ENCODE peak calls at places on chromosomes 7 and 10, in nine cellular contexts. One of them, this sample, is unnamed. For H3K4me1, the result is how much of the 10 kb centered on the place peaks cover.

GRCh38 chr10:95513941-95514392 is 47.2 kb downstream of the SORBS1 start:
- DNase-seq in mammary epithelial cell: peak
- DNase-seq in naive thymus-derived CD4-positive, alpha-beta T cell: no peak
- DNase-seq in CD8-positive, alpha-beta T cell: no peak
- DNase-seq in tibial nerve: no peak
- DNase-seq in body of pancreas: peak
- DNase-seq in colonic mucosa: no peak
- DNase-seq in HCT116: no peak
- DNase-seq in PC-3: peak
- DNase-seq in this sample: no peak

GRCh38 chr7:101374990-101375389 is 12.3 kb downstream of the COL26A1 start:
- DNase-seq in tibial nerve: no peak
- DNase-seq in naive thymus-derived CD4-positive, alpha-beta T cell: no peak
- DNase-seq in mammary epithelial cell: no peak
- DNase-seq in CD8-positive, alpha-beta T cell: no peak
- DNase-seq in colonic mucosa: no peak
- DNase-seq in HCT116: no peak
- DNase-seq in body of pancreas: no peak
- DNase-seq in PC-3: no peak
- DNase-seq in this sample: no peak

GRCh38 chr7:144761493-144761892 is 74.4 kb downstream of the TPK1 start:
- DNase-seq in PC-3: no peak
- DNase-seq in CD8-positive, alpha-beta T cell: no peak
- DNase-seq in mammary epithelial cell: no peak
- DNase-seq in tibial nerve: no peak
- DNase-seq in body of pancreas: no peak
- DNase-seq in colonic mucosa: no peak
- DNase-seq in naive thymus-derived CD4-positive, alpha-beta T cell: no peak
- DNase-seq in HCT116: no peak
- DNase-seq in this sample: no peak

GRCh38 chr7:34720289-34720688 is 62.3 kb downstream of the NPSR1 start:
- DNase-seq in PC-3: no peak
- DNase-seq in HCT116: no peak
- DNase-seq in naive thymus-derived CD4-positive, alpha-beta T cell: no peak
- DNase-seq in colonic mucosa: no peak
- DNase-seq in tibial nerve: no peak
- DNase-seq in body of pancreas: no peak
- DNase-seq in mammary epithelial cell: no peak
- DNase-seq in CD8-positive, alpha-beta T cell: no peak
- DNase-seq in this sample: no peak

GRCh38 chr10:103281753-103282152 is 4.8 kb downstream of the INA start:
- DNase-seq in PC-3: no peak
- DNase-seq in CD8-positive, alpha-beta T cell: no peak
- DNase-seq in naive thymus-derived CD4-positive, alpha-beta T cell: no peak
- DNase-seq in colonic mucosa: no peak
- DNase-seq in tibial nerve: no peak
- DNase-seq in HCT116: no peak
- DNase-seq in body of pancreas: peak
- DNase-seq in mammary epithelial cell: no peak
- DNase-seq in this sample: peak

GRCh38 chr10:44925224-44925623 is 14.1 kb downstream of the TMEM72 start:
- DNase-seq in HCT116: no peak
- DNase-seq in PC-3: peak
- DNase-seq in mammary epithelial cell: no peak
- DNase-seq in colonic mucosa: no peak
- DNase-seq in tibial nerve: no peak
- DNase-seq in naive thymus-derived CD4-positive, alpha-beta T cell: no peak
- DNase-seq in body of pancreas: no peak
- DNase-seq in CD8-positive, alpha-beta T cell: no peak
- DNase-seq in this sample: peak

GRCh38 chr7:2219606-2220005 is 13.1 kb downstream of the MAD1L1 start:
- DNase-seq in body of pancreas: no peak
- DNase-seq in CD8-positive, alpha-beta T cell: no peak
- DNase-seq in tibial nerve: no peak
- DNase-seq in HCT116: no peak
- DNase-seq in PC-3: no peak
- DNase-seq in mammary epithelial cell: no peak
- DNase-seq in naive thymus-derived CD4-positive, alpha-beta T cell: no peak
- DNase-seq in colonic mucosa: no peak
- DNase-seq in this sample: no peak

GRCh38 chr7:144436500-144436899 is 33.0 kb upstream of the NOBOX start:
- DNase-seq in HCT116: no peak
- DNase-seq in mammary epithelial cell: no peak
- DNase-seq in naive thymus-derived CD4-positive, alpha-beta T cell: no peak
- DNase-seq in PC-3: no peak
- DNase-seq in tibial nerve: no peak
- DNase-seq in body of pancreas: no peak
- DNase-seq in CD8-positive, alpha-beta T cell: no peak
- DNase-seq in colonic mucosa: no peak
- DNase-seq in this sample: no peak

GRCh38 chr10:102420443-102420809 is 210 bp upstream of the FBXL15 start:
- DNase-seq in colonic mucosa: peak
- DNase-seq in mammary epithelial cell: no peak
- DNase-seq in CD8-positive, alpha-beta T cell: peak
- DNase-seq in naive thymus-derived CD4-positive, alpha-beta T cell: no peak
- DNase-seq in PC-3: peak
- DNase-seq in HCT116: no peak
- DNase-seq in tibial nerve: no peak
- DNase-seq in body of pancreas: peak
- DNase-seq in this sample: no peak

GRCh38 chr10:60820093-60820769 is 42.0 kb downstream of the CDK1 start:
- DNase-seq in tibial nerve: no peak
- DNase-seq in colonic mucosa: no peak
- DNase-seq in HCT116: no peak
- DNase-seq in mammary epithelial cell: no peak
- DNase-seq in naive thymus-derived CD4-positive, alpha-beta T cell: no peak
- DNase-seq in CD8-positive, alpha-beta T cell: no peak
- DNase-seq in body of pancreas: no peak
- DNase-seq in PC-3: peak
- DNase-seq in this sample: no peak

GRCh38 chr10:34760606-34761005 is 54.5 kb downstream of the PARD3 start:
- DNase-seq in mammary epithelial cell: peak
- DNase-seq in tibial nerve: no peak
- DNase-seq in HCT116: peak
- DNase-seq in CD8-positive, alpha-beta T cell: no peak
- DNase-seq in PC-3: peak
- DNase-seq in colonic mucosa: no peak
- DNase-seq in body of pancreas: no peak
- DNase-seq in naive thymus-derived CD4-positive, alpha-beta T cell: no peak
- DNase-seq in this sample: no peak

GRCh38 chr10:109889867-109890266 is 33.4 kb downstream of the XPNPEP1 start:
- DNase-seq in naive thymus-derived CD4-positive, alpha-beta T cell: no peak
- DNase-seq in HCT116: no peak
- DNase-seq in CD8-positive, alpha-beta T cell: no peak
- DNase-seq in colonic mucosa: no peak
- DNase-seq in tibial nerve: no peak
- DNase-seq in mammary epithelial cell: peak
- DNase-seq in PC-3: peak
- DNase-seq in body of pancreas: no peak
- DNase-seq in this sample: peak

GRCh38 chr7:137480824-137481365 is 137.4 kb upstream of the PTN start:
- DNase-seq in naive thymus-derived CD4-positive, alpha-beta T cell: no peak
- DNase-seq in CD8-positive, alpha-beta T cell: no peak
- DNase-seq in colonic mucosa: no peak
- DNase-seq in body of pancreas: no peak
- DNase-seq in HCT116: no peak
- DNase-seq in mammary epithelial cell: no peak
- DNase-seq in PC-3: no peak
- DNase-seq in tibial nerve: no peak
- DNase-seq in this sample: no peak

GRCh38 chr10:79344502-79345195 is 2.6 kb upstream of the PPIF start:
- DNase-seq in body of pancreas: peak
- DNase-seq in CD8-positive, alpha-beta T cell: no peak
- DNase-seq in colonic mucosa: no peak
- DNase-seq in HCT116: no peak
- DNase-seq in naive thymus-derived CD4-positive, alpha-beta T cell: no peak
- DNase-seq in tibial nerve: no peak
- DNase-seq in mammary epithelial cell: no peak
- DNase-seq in PC-3: no peak
- DNase-seq in this sample: no peak

DNA sequence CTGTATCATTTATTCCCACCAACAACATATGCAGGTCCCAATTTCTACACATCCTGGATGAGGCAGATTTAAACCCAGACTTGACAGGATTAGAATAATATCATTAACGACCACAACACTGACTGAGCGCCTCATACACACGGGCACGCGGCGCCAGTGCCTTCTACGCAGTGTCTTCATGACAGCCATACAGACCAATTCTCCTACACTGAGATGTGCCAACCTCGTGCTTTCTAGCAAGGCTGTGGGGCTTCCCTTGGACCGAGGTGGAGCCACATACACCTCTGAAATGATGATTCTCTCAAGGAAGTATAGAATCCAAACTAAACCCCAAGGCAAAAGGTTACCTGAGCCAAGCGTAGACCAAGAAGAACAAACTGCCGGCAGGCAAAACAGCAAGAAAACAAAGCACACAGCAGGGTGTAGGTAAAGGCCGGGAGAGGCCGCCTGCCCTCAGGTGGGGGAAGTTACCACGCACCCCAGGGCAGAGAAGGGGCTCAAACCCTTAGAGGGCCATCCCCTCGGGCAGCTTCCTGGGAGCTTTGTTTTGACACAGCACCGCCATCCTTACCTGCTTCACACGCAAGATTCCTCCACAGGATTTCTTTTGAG is 75.8 kb downstream of the DLG5 start:
- DNase-seq in naive thymus-derived CD4-positive, alpha-beta T cell: no peak
- DNase-seq in CD8-positive, alpha-beta T cell: no peak
- DNase-seq in tibial nerve: no peak
- DNase-seq in body of pancreas: no peak
- DNase-seq in mammary epithelial cell: no peak
- DNase-seq in HCT116: no peak
- DNase-seq in colonic mucosa: no peak
- DNase-seq in PC-3: no peak
- DNase-seq in this sample: no peak
- H3K4me1 ChIP-seq in naive thymus-derived CD4-positive, alpha-beta T cell: under half
- H3K4me1 ChIP-seq in CD8-positive, alpha-beta T cell: under half
- H3K4me1 ChIP-seq in tibial nerve: under half
- H3K4me1 ChIP-seq in body of pancreas: under half
- H3K4me1 ChIP-seq in mammary epithelial cell: under half
- H3K4me1 ChIP-seq in HCT116: under half
- H3K4me1 ChIP-seq in colonic mucosa: under half
- H3K4me1 ChIP-seq in PC-3: under half
- H3K4me1 ChIP-seq in this sample: under half

GRCh38 chr7:824664-825063 is 7.6 kb upstream of the SUN1 start:
- DNase-seq in body of pancreas: no peak
- DNase-seq in colonic mucosa: no peak
- DNase-seq in mammary epithelial cell: no peak
- DNase-seq in HCT116: no peak
- DNase-seq in naive thymus-derived CD4-positive, alpha-beta T cell: no peak
- DNase-seq in PC-3: no peak
- DNase-seq in CD8-positive, alpha-beta T cell: no peak
- DNase-seq in tibial nerve: no peak
- DNase-seq in this sample: no peak
- H3K4me1 ChIP-seq in body of pancreas: under half
- H3K4me1 ChIP-seq in colonic mucosa: under half
- H3K4me1 ChIP-seq in mammary epithelial cell: under half
- H3K4me1 ChIP-seq in HCT116: under half
- H3K4me1 ChIP-seq in naive thymus-derived CD4-positive, alpha-beta T cell: under half
- H3K4me1 ChIP-seq in PC-3: under half
- H3K4me1 ChIP-seq in CD8-positive, alpha-beta T cell: under half
- H3K4me1 ChIP-seq in tibial nerve: under half
- H3K4me1 ChIP-seq in this sample: under half

DNA sequence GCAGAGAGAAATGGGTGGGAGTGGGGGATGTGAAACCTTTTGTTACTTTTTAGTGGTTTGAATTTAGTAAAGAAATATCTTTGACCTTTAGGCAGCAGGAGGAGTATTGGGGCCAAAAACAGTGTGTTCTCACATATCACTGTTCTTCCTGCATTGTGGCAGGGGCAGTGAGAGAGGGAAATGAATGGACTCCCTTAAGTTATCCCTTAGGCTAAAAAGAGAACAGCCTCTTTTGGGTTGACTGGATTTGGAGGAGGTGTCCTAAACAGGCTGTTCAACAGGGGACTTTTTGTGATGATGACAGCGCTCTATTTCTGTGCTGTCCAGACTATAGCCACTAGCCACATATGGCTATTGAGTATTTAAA is 22.3 kb downstream of the ZNF775 start:
- DNase-seq in mammary epithelial cell: no peak
- DNase-seq in body of pancreas: no peak
- DNase-seq in naive thymus-derived CD4-positive, alpha-beta T cell: no peak
- DNase-seq in colonic mucosa: no peak
- DNase-seq in PC-3: no peak
- DNase-seq in HCT116: no peak
- DNase-seq in tibial nerve: no peak
- DNase-seq in CD8-positive, alpha-beta T cell: no peak
- DNase-seq in this sample: no peak
- H3K4me1 ChIP-seq in mammary epithelial cell: under half
- H3K4me1 ChIP-seq in body of pancreas: under half
- H3K4me1 ChIP-seq in naive thymus-derived CD4-positive, alpha-beta T cell: under half
- H3K4me1 ChIP-seq in colonic mucosa: under half
- H3K4me1 ChIP-seq in PC-3: under half
- H3K4me1 ChIP-seq in HCT116: under half
- H3K4me1 ChIP-seq in tibial nerve: under half
- H3K4me1 ChIP-seq in CD8-positive, alpha-beta T cell: under half
- H3K4me1 ChIP-seq in this sample: under half

GRCh38 chr10:57218382-57218781 is 857.3 kb upstream of the ZWINT start:
- DNase-seq in naive thymus-derived CD4-positive, alpha-beta T cell: no peak
- DNase-seq in body of pancreas: no peak
- DNase-seq in mammary epithelial cell: no peak
- DNase-seq in PC-3: peak
- DNase-seq in HCT116: no peak
- DNase-seq in CD8-positive, alpha-beta T cell: no peak
- DNase-seq in colonic mucosa: no peak
- DNase-seq in tibial nerve: no peak
- DNase-seq in this sample: no peak

GRCh38 chr10:57221674-57222073 is 860.6 kb upstream of the ZWINT start:
- DNase-seq in body of pancreas: no peak
- DNase-seq in colonic mucosa: no peak
- DNase-seq in PC-3: no peak
- DNase-seq in tibial nerve: no peak
- DNase-seq in mammary epithelial cell: no peak
- DNase-seq in naive thymus-derived CD4-positive, alpha-beta T cell: no peak
- DNase-seq in CD8-positive, alpha-beta T cell: no peak
- DNase-seq in HCT116: no peak
- DNase-seq in this sample: no peak

GRCh38 chr10:57222129-57222528 is 861.1 kb upstream of the ZWINT start:
- DNase-seq in CD8-positive, alpha-beta T cell: no peak
- DNase-seq in mammary epithelial cell: no peak
- DNase-seq in PC-3: no peak
- DNase-seq in tibial nerve: no peak
- DNase-seq in naive thymus-derived CD4-positive, alpha-beta T cell: no peak
- DNase-seq in HCT116: no peak
- DNase-seq in colonic mucosa: no peak
- DNase-seq in body of pancreas: no peak
- DNase-seq in this sample: no peak

GRCh38 chr10:57222603-57223002 is 861.5 kb upstream of the ZWINT start:
- DNase-seq in CD8-positive, alpha-beta T cell: no peak
- DNase-seq in colonic mucosa: no peak
- DNase-seq in mammary epithelial cell: no peak
- DNase-seq in HCT116: no peak
- DNase-seq in PC-3: no peak
- DNase-seq in body of pancreas: no peak
- DNase-seq in naive thymus-derived CD4-positive, alpha-beta T cell: no peak
- DNase-seq in tibial nerve: no peak
- DNase-seq in this sample: peak
- H3K4me1 ChIP-seq in CD8-positive, alpha-beta T cell: under half
- H3K4me1 ChIP-seq in colonic mucosa: under half
- H3K4me1 ChIP-seq in mammary epithelial cell: under half
- H3K4me1 ChIP-seq in HCT116: under half
- H3K4me1 ChIP-seq in PC-3: under half
- H3K4me1 ChIP-seq in body of pancreas: under half
- H3K4me1 ChIP-seq in naive thymus-derived CD4-positive, alpha-beta T cell: under half
- H3K4me1 ChIP-seq in tibial nerve: under half
- H3K4me1 ChIP-seq in this sample: under half